ENCODE peak calls at places on chromosomes 2 and 18, in ten cellular contexts. One of them, this sample, is unnamed.

GRCh38 chr2:147846382-147847081 is 1.7 kb downstream of the ACVR2A start:
- DNase-seq in body of pancreas: no peak
- DNase-seq in spleen: no peak
- DNase-seq in tibial nerve: no peak
- DNase-seq in right lobe of liver: no peak
- DNase-seq in stomach: no peak
- DNase-seq in sigmoid colon: no peak
- DNase-seq in heart left ventricle: no peak
- DNase-seq in breast epithelium: no peak
- DNase-seq in Peyer's patch: no peak
- DNase-seq in this sample: no peak

GRCh38 chr2:129058981-129059380 is 740.3 kb upstream of the HS6ST1 start:
- DNase-seq in body of pancreas: no peak
- DNase-seq in spleen: no peak
- DNase-seq in tibial nerve: no peak
- DNase-seq in right lobe of liver: no peak
- DNase-seq in stomach: peak; percentile 29
- DNase-seq in sigmoid colon: no peak
- DNase-seq in heart left ventricle: no peak
- DNase-seq in breast epithelium: no peak
- DNase-seq in Peyer's patch: no peak
- DNase-seq in this sample: no peak

GRCh38 chr2:199588054-199588453 is 130.3 kb upstream of the SATB2 start:
- DNase-seq in body of pancreas: no peak
- DNase-seq in spleen: no peak
- DNase-seq in tibial nerve: no peak
- DNase-seq in right lobe of liver: no peak
- DNase-seq in stomach: no peak
- DNase-seq in sigmoid colon: no peak
- DNase-seq in heart left ventricle: no peak
- DNase-seq in breast epithelium: no peak
- DNase-seq in Peyer's patch: no peak
- DNase-seq in this sample: no peak

GRCh38 chr2:69499242-69499641 is 62.0 kb upstream of the NFU1 start:
- DNase-seq in body of pancreas: no peak
- DNase-seq in spleen: no peak
- DNase-seq in tibial nerve: no peak
- DNase-seq in right lobe of liver: no peak
- DNase-seq in stomach: no peak
- DNase-seq in sigmoid colon: no peak
- DNase-seq in heart left ventricle: no peak
- DNase-seq in breast epithelium: no peak
- DNase-seq in Peyer's patch: no peak
- DNase-seq in this sample: no peak

GRCh38 chr2:104841694-104842093 is 12.2 kb upstream of the POU3F3 start:
- DNase-seq in body of pancreas: no peak
- DNase-seq in spleen: no peak
- DNase-seq in tibial nerve: no peak
- DNase-seq in right lobe of liver: no peak
- DNase-seq in stomach: no peak
- DNase-seq in sigmoid colon: no peak
- DNase-seq in heart left ventricle: no peak
- DNase-seq in breast epithelium: no peak
- DNase-seq in Peyer's patch: no peak
- DNase-seq in this sample: no peak

GRCh38 chr2:168345601-168346000 is 98.2 kb upstream of the STK39 start:
- DNase-seq in body of pancreas: no peak
- DNase-seq in spleen: no peak
- DNase-seq in tibial nerve: no peak
- DNase-seq in right lobe of liver: no peak
- DNase-seq in stomach: no peak
- DNase-seq in sigmoid colon: no peak
- DNase-seq in heart left ventricle: no peak
- DNase-seq in breast epithelium: no peak
- DNase-seq in Peyer's patch: no peak
- DNase-seq in this sample: no peak

GRCh38 chr2:3493610-3493997 is 25.7 kb downstream of the ADI1 start:
- DNase-seq in body of pancreas: peak; percentile 26
- DNase-seq in spleen: no peak
- DNase-seq in tibial nerve: no peak
- DNase-seq in right lobe of liver: peak; percentile 46
- DNase-seq in stomach: no peak
- DNase-seq in sigmoid colon: no peak
- DNase-seq in heart left ventricle: no peak
- DNase-seq in breast epithelium: no peak
- DNase-seq in Peyer's patch: no peak
- DNase-seq in this sample: peak; percentile 77

GRCh38 chr2:207885010-207885409 is 115.3 kb upstream of the FZD5 start:
- DNase-seq in body of pancreas: no peak
- DNase-seq in spleen: no peak
- DNase-seq in tibial nerve: no peak
- DNase-seq in right lobe of liver: no peak
- DNase-seq in stomach: no peak
- DNase-seq in sigmoid colon: no peak
- DNase-seq in heart left ventricle: no peak
- DNase-seq in breast epithelium: no peak
- DNase-seq in Peyer's patch: no peak
- DNase-seq in this sample: peak; percentile 28

GRCh38 chr2:53463771-53464726 is 303.6 kb upstream of the CHAC2 start:
- DNase-seq in body of pancreas: no peak
- DNase-seq in spleen: no peak
- DNase-seq in tibial nerve: no peak
- DNase-seq in right lobe of liver: no peak
- DNase-seq in stomach: no peak
- DNase-seq in sigmoid colon: no peak
- DNase-seq in heart left ventricle: no peak
- DNase-seq in breast epithelium: no peak
- DNase-seq in Peyer's patch: no peak
- DNase-seq in this sample: no peak
- H3K4me1 ChIP-seq in body of pancreas: no peaks in the 10 kb centered on the region
- H3K4me1 ChIP-seq in spleen: no peaks in the 10 kb centered on the region
- H3K4me1 ChIP-seq in tibial nerve: no peaks in the 10 kb centered on the region
- H3K4me1 ChIP-seq in right lobe of liver: no peaks in the 10 kb centered on the region
- H3K4me1 ChIP-seq in stomach: no peaks in the 10 kb centered on the region
- H3K4me1 ChIP-seq in sigmoid colon: no peaks in the 10 kb centered on the region
- H3K4me1 ChIP-seq in heart left ventricle: no peaks in the 10 kb centered on the region
- H3K4me1 ChIP-seq in breast epithelium: no peaks in the 10 kb centered on the region
- H3K4me1 ChIP-seq in Peyer's patch: no peaks in the 10 kb centered on the region
- H3K4me1 ChIP-seq in this sample: no peaks in the 10 kb centered on the region

DNA sequence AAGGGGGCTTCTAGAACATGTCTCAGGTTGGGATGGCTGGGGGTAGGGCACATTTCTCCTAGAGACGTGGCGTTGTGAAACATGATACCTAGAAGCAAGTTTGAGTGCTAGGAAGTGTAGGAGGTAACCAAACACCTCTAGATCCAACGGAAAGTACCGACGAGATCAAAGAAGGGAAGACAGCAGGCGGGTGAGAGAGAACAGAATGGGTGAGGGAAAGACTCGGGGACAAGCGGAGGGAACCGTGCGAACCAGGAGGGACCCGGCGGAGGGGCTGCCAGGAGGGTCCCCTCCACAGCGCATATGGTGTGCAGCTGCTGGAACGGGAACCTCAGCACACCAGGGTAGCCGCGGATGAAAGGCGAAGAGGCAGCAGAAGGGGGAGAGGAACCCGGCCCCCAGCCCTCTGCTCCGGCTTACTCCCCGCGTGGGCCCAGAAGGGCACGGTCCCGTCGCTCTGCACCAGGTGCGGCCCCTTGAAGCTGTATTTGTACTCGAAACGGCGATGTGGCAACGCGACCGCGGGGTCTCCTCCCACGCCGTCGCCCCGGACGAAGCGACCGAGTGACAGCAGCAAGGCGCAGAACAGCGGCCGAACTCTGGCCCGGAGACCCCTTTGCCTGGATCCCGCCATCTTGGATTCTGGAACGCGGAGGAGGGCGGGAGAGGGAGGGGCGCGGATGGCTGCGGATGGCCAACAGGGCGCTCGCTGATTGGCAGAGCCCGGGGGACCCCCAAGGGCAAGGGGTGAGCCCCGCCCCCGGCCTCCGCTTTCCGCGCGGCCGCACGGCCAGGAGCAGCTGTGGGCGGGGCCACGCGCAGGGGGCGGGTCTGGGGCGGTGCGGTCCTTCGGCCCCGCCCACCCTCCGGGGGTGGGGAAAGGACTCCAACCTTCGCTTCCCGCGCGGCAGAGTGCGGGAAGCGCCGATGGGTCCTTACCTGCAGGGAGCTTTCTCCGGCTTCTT is at the start of gene LMAN1:
- DNase-seq in body of pancreas: peak; percentile 97
- DNase-seq in spleen: peak; percentile 97
- DNase-seq in tibial nerve: peak; percentile 86
- DNase-seq in right lobe of liver: peak; percentile 98
- DNase-seq in stomach: peak; percentile 95
- DNase-seq in sigmoid colon: peak; percentile 98
- DNase-seq in heart left ventricle: peak; percentile 98
- DNase-seq in breast epithelium: peak; percentile 92
- DNase-seq in Peyer's patch: peak; percentile 96
- DNase-seq in this sample: peak; percentile 97
- TF ChIP-seq POLR2A in body of pancreas: peak; percentile 81
- TF ChIP-seq POLR2A in spleen: no peak
- TF ChIP-seq POLR2A in tibial nerve: peak; percentile 48
- TF ChIP-seq POLR2A in right lobe of liver: peak; percentile 51
- TF ChIP-seq POLR2A in stomach: no peak
- TF ChIP-seq POLR2A in sigmoid colon: no peak
- TF ChIP-seq POLR2A in heart left ventricle: peak; percentile 49
- TF ChIP-seq POLR2A in breast epithelium: no peak
- TF ChIP-seq POLR2A in Peyer's patch: no peak
- TF ChIP-seq POLR2A in this sample: no peak

GRCh38 chr2:226738821-226739507 is 60.7 kb downstream of the IRS1 start:
- DNase-seq in body of pancreas: peak; percentile 39
- DNase-seq in spleen: no peak
- DNase-seq in tibial nerve: no peak
- DNase-seq in right lobe of liver: no peak
- DNase-seq in stomach: no peak
- DNase-seq in sigmoid colon: no peak
- DNase-seq in heart left ventricle: no peak
- DNase-seq in breast epithelium: peak; percentile 45
- DNase-seq in Peyer's patch: no peak
- DNase-seq in this sample: no peak

GRCh38 chr2:226736391-226736790 is 63.2 kb downstream of the IRS1 start:
- DNase-seq in body of pancreas: no peak
- DNase-seq in spleen: no peak
- DNase-seq in tibial nerve: no peak
- DNase-seq in right lobe of liver: no peak
- DNase-seq in stomach: no peak
- DNase-seq in sigmoid colon: no peak
- DNase-seq in heart left ventricle: no peak
- DNase-seq in breast epithelium: no peak
- DNase-seq in Peyer's patch: no peak
- DNase-seq in this sample: no peak

GRCh38 chr2:226739508-226740030 is 60.1 kb downstream of the IRS1 start:
- DNase-seq in body of pancreas: no peak
- DNase-seq in spleen: no peak
- DNase-seq in tibial nerve: no peak
- DNase-seq in right lobe of liver: no peak
- DNase-seq in stomach: no peak
- DNase-seq in sigmoid colon: no peak
- DNase-seq in heart left ventricle: no peak
- DNase-seq in breast epithelium: no peak
- DNase-seq in Peyer's patch: no peak
- DNase-seq in this sample: no peak

GRCh38 chr2:226740039-226740648 is 59.5 kb downstream of the IRS1 start:
- DNase-seq in body of pancreas: no peak
- DNase-seq in spleen: no peak
- DNase-seq in tibial nerve: no peak
- DNase-seq in right lobe of liver: no peak
- DNase-seq in stomach: no peak
- DNase-seq in sigmoid colon: no peak
- DNase-seq in heart left ventricle: no peak
- DNase-seq in breast epithelium: no peak
- DNase-seq in Peyer's patch: no peak
- DNase-seq in this sample: no peak

DNA sequence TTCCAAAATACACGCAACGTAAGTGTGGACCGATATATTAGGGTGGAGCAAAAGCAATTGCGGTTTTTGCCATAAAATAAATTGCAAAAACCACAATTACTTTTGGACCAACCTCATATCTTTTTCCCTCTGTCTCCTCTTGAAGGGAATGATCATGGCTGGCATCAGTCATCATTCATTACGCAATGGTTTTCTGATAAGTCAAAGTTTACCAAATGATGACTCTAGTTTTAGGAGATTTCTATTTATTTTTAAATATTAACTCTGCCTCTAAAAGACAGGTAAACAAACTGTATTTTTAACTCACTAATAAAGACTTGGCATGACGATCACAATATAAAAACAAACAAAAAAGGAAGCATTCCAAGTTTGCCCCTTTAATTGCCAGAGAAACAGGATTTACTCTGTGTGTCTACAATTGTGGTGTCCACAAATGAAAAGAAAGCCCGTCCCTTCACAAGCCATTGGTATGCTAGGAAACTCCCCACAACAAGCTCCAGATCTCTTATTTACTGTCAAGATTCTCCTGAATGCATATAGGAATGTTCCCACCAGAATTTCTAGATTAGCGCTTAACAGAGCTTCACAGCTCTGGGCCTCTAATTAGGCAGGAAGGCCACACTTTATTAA is 61.3 kb downstream of the IRS1 start:
- DNase-seq in body of pancreas: no peak
- DNase-seq in spleen: no peak
- DNase-seq in tibial nerve: no peak
- DNase-seq in right lobe of liver: peak; percentile 58
- DNase-seq in stomach: no peak
- DNase-seq in sigmoid colon: no peak
- DNase-seq in heart left ventricle: no peak
- DNase-seq in breast epithelium: no peak
- DNase-seq in Peyer's patch: no peak
- DNase-seq in this sample: no peak
- H3K4me1 ChIP-seq in body of pancreas: peaks cover 56% of the 10 kb centered on the region
- H3K4me1 ChIP-seq in spleen: peaks cover 16% of the 10 kb centered on the region
- H3K4me1 ChIP-seq in tibial nerve: no peaks in the 10 kb centered on the region
- H3K4me1 ChIP-seq in right lobe of liver: peaks cover 66% of the 10 kb centered on the region
- H3K4me1 ChIP-seq in stomach: peaks cover 21% of the 10 kb centered on the region
- H3K4me1 ChIP-seq in sigmoid colon: peaks cover 54% of the 10 kb centered on the region
- H3K4me1 ChIP-seq in heart left ventricle: peaks cover 52% of the 10 kb centered on the region
- H3K4me1 ChIP-seq in breast epithelium: peaks cover 5% of the 10 kb centered on the region
- H3K4me1 ChIP-seq in Peyer's patch: peaks cover 33% of the 10 kb centered on the region
- H3K4me1 ChIP-seq in this sample: peaks cover 58% of the 10 kb centered on the region

DNA sequence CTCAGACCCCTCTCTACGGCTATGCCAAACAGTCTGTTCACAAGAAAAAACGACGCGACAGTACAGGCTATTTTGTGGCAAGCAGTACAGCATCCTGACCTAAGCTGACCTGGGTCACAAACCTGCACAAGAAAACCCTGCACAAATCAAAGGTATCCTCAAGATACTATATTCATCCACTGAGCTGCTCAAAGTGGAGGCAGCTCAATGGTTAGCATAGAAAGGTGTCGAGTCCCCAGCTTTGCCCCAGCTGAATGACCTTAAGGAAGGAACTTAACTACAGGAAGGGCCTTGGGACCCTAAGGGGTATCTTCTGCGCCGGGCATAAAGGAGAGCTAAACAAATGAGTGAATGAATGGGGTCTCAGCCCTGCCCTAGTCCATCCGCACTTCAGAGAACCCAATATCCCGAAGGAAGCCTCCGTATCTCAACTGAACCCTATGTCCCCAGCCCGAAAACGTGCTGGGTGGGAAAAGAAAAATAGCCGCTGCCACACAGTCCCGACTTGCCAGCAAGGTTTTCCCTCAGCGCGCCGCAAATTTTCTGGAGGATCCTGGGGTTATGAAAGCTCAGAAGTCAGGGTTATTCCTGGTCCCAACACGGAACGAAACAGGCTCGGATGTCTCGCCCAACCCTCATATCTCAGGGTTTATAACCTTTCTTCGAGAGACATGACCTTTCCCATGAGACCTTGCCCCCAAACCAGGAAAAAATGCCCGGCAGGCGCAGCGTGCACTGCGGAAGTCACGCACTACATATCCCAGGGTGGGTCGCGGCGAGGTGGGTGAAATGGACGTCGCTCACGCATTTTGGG is at the start of gene FASTKD1:
- DNase-seq in body of pancreas: peak; percentile 94
- DNase-seq in spleen: peak; percentile 95
- DNase-seq in tibial nerve: peak; percentile 64
- DNase-seq in right lobe of liver: peak; percentile 97
- DNase-seq in stomach: peak; percentile 89
- DNase-seq in sigmoid colon: peak; percentile 92
- DNase-seq in heart left ventricle: peak; percentile 96
- DNase-seq in breast epithelium: peak; percentile 69
- DNase-seq in Peyer's patch: peak; percentile 94
- DNase-seq in this sample: peak; percentile 85
- TF ChIP-seq POLR2A in body of pancreas: peak; percentile 45
- TF ChIP-seq POLR2A in spleen: no peak
- TF ChIP-seq POLR2A in tibial nerve: peak; percentile 37
- TF ChIP-seq POLR2A in right lobe of liver: peak; percentile 18
- TF ChIP-seq POLR2A in stomach: no peak
- TF ChIP-seq POLR2A in sigmoid colon: no peak
- TF ChIP-seq POLR2A in heart left ventricle: peak; percentile 57
- TF ChIP-seq POLR2A in breast epithelium: no peak
- TF ChIP-seq POLR2A in Peyer's patch: peak; percentile 40
- TF ChIP-seq POLR2A in this sample: peak; percentile 12

This sample was measured in adrenal gland.